ENCODE peak calls at places on chromosomes 7 and 10, in five cellular contexts. One of them, this sample, is unnamed.
A peak's percentile ranks its signal among the peaks of the same experiment; 100 is the strongest.

GRCh38 chr10:50398823-50399222 is 147.5 kb upstream of the ASAH2 start:
- DNase-seq in WTC11: no peak
- DNase-seq in MM.1S: no peak
- DNase-seq in AG04449: no peak
- DNase-seq in AG09319: no peak
- DNase-seq in this sample: no peak

GRCh38 chr10:9828110-9828509 is 1189.6 kb upstream of the CELF2 start:
- DNase-seq in WTC11: no peak
- DNase-seq in MM.1S: no peak
- DNase-seq in AG04449: no peak
- DNase-seq in AG09319: no peak
- DNase-seq in this sample: no peak

GRCh38 chr7:98831641-98832221 is 38.1 kb downstream of the TMEM130 start:
- DNase-seq in WTC11: peak; percentile 70
- DNase-seq in MM.1S: no peak
- DNase-seq in AG04449: no peak
- DNase-seq in AG09319: no peak
- DNase-seq in this sample: no peak

GRCh38 chr10:22002531-22003110 is 909 bp downstream of the DNAJC1 start:
- DNase-seq in WTC11: no peak
- DNase-seq in MM.1S: peak; percentile 69
- DNase-seq in AG04449: no peak
- DNase-seq in AG09319: no peak
- DNase-seq in this sample: peak; percentile 24

GRCh38 chr7:3781607-3782006 is 480.6 kb downstream of the SDK1 start:
- DNase-seq in WTC11: no peak
- DNase-seq in MM.1S: no peak
- DNase-seq in AG04449: no peak
- DNase-seq in AG09319: no peak
- DNase-seq in this sample: no peak

GRCh38 chr10:79380125-79380917 is 33.1 kb downstream of the PPIF start:
- DNase-seq in WTC11: no peak
- DNase-seq in MM.1S: no peak
- DNase-seq in AG04449: no peak
- DNase-seq in AG09319: peak; percentile 60
- DNase-seq in this sample: no peak

GRCh38 chr7:77895905-77896304 is 97.3 kb downstream of the PHTF2 start:
- DNase-seq in WTC11: no peak
- DNase-seq in MM.1S: no peak
- DNase-seq in AG04449: no peak
- DNase-seq in AG09319: no peak
- DNase-seq in this sample: no peak

GRCh38 chr10:67657775-67658174 is 38.2 kb downstream of the CTNNA3 start:
- DNase-seq in WTC11: peak; percentile 24
- DNase-seq in MM.1S: no peak
- DNase-seq in AG04449: no peak
- DNase-seq in AG09319: no peak
- DNase-seq in this sample: no peak

GRCh38 chr7:8176370-8177081 is 85.4 kb downstream of the ICA1 start:
- DNase-seq in WTC11: no peak
- DNase-seq in MM.1S: peak; percentile 81
- DNase-seq in AG04449: no peak
- DNase-seq in AG09319: no peak
- DNase-seq in this sample: peak; percentile 31

GRCh38 chr10:124593431-124593985 is 131.9 kb downstream of the LHPP start:
- DNase-seq in WTC11: no peak
- DNase-seq in MM.1S: no peak
- DNase-seq in AG04449: no peak
- DNase-seq in AG09319: no peak
- DNase-seq in this sample: no peak

GRCh38 chr10:22321156-22321711 is 335 bp downstream of the BMI1 start:
- DNase-seq in WTC11: peak; percentile 69
- DNase-seq in MM.1S: peak; percentile 76
- DNase-seq in AG04449: no peak
- DNase-seq in AG09319: no peak
- DNase-seq in this sample: peak; percentile 71

GRCh38 chr7:49787980-49788379 is 14.5 kb downstream of the VWC2 start:
- DNase-seq in WTC11: no peak
- DNase-seq in MM.1S: no peak
- DNase-seq in AG04449: no peak
- DNase-seq in AG09319: no peak
- DNase-seq in this sample: no peak

GRCh38 chr7:49788455-49789059 is 15.1 kb downstream of the VWC2 start:
- DNase-seq in WTC11: no peak
- DNase-seq in MM.1S: no peak
- DNase-seq in AG04449: no peak
- DNase-seq in AG09319: no peak
- DNase-seq in this sample: no peak

GRCh38 chr7:49790209-49790608 is 16.8 kb downstream of the VWC2 start:
- DNase-seq in WTC11: no peak
- DNase-seq in MM.1S: no peak
- DNase-seq in AG04449: no peak
- DNase-seq in AG09319: no peak
- DNase-seq in this sample: no peak

GRCh38 chr7:49789736-49790135 is 16.3 kb downstream of the VWC2 start:
- DNase-seq in WTC11: no peak
- DNase-seq in MM.1S: no peak
- DNase-seq in AG04449: no peak
- DNase-seq in AG09319: no peak
- DNase-seq in this sample: no peak

GRCh38 chr7:49791089-49791741 is 17.8 kb downstream of the VWC2 start:
- DNase-seq in WTC11: peak; percentile 48
- DNase-seq in MM.1S: peak; percentile 63
- DNase-seq in AG04449: no peak
- DNase-seq in AG09319: no peak
- DNase-seq in this sample: peak; percentile 69
- TF ChIP-seq CTCF in WTC11: no peak
- TF ChIP-seq CTCF in MM.1S: peak; percentile 69
- TF ChIP-seq CTCF in AG04449: no peak
- TF ChIP-seq CTCF in AG09319: no peak
- TF ChIP-seq CTCF in this sample: peak; percentile 59

GRCh38 chr7:130872756-130873448 is 138.9 kb upstream of the KLF14 start:
- DNase-seq in WTC11: no peak
- DNase-seq in MM.1S: no peak
- DNase-seq in AG04449: no peak
- DNase-seq in AG09319: no peak
- DNase-seq in this sample: no peak

GRCh38 chr7:130875901-130876300 is 141.9 kb upstream of the KLF14 start:
- DNase-seq in WTC11: no peak
- DNase-seq in MM.1S: no peak
- DNase-seq in AG04449: no peak
- DNase-seq in AG09319: no peak
- DNase-seq in this sample: no peak

GRCh38 chr7:130874071-130874915 is 140.3 kb upstream of the KLF14 start:
- DNase-seq in WTC11: no peak
- DNase-seq in MM.1S: no peak
- DNase-seq in AG04449: no peak
- DNase-seq in AG09319: no peak
- DNase-seq in this sample: peak; percentile 8

GRCh38 chr7:130877236-130877635 is 143.2 kb upstream of the KLF14 start:
- DNase-seq in WTC11: no peak
- DNase-seq in MM.1S: no peak
- DNase-seq in AG04449: no peak
- DNase-seq in AG09319: no peak
- DNase-seq in this sample: no peak

DNA sequence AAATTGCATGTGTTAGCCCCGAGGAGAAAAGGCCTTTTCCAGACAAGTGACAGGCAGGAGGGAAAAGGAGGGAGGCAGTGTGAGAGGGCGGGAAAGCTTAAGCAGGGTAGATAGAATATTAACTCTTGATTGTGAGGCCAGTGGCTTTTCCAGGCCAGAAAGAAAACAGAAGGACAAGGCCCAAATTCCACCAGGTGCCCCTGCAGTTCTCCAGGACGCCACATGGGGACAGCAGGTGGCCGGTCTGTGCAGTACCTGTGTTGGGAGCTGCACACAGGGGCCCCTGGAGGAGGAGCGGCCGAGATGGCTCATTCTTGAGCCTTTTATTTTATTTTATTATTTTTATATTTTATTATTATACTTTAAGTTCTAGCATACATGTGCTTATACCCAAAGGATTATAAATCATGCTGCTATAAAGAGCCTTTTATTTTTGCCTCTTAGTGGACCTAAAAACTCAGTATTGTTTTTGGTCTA is 141.3 kb upstream of the KLF14 start:
- DNase-seq in WTC11: peak; percentile 88
- DNase-seq in MM.1S: peak; percentile 33
- DNase-seq in AG04449: no peak
- DNase-seq in AG09319: no peak
- DNase-seq in this sample: peak; percentile 68
- TF ChIP-seq CTCF in WTC11: peak; percentile 95
- TF ChIP-seq CTCF in MM.1S: peak; percentile 78
- TF ChIP-seq CTCF in AG04449: peak; percentile 85
- TF ChIP-seq CTCF in AG09319: peak; percentile 62
- TF ChIP-seq CTCF in this sample: peak; percentile 72

GRCh38 chr7:114466911-114467310 is 52.3 kb downstream of the FOXP2 start:
- DNase-seq in WTC11: no peak
- DNase-seq in MM.1S: no peak
- DNase-seq in AG04449: no peak
- DNase-seq in AG09319: no peak
- DNase-seq in this sample: no peak
- TF ChIP-seq CTCF in WTC11: no peak
- TF ChIP-seq CTCF in MM.1S: no peak
- TF ChIP-seq CTCF in AG04449: no peak
- TF ChIP-seq CTCF in AG09319: no peak
- TF ChIP-seq CTCF in this sample: no peak

DNA sequence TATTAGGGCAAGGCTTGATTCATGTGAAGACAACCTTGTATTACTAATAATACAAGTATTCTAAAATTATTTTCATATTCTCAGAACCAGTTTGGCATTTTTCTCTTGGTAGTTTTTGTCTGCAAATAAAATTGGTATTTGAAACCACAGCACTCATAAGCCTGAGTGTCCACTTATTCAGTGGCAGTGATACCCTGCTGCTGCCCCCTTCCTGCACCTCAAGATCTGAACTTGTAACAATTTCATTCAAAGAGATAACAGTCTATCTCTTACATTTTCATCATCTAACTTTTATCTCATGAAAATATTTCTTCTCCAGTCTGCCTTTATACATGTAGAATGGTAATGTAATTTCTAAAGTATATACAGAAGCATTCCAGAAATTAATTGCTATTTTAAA is 9.3 kb downstream of the TFAM start:
- DNase-seq in WTC11: no peak
- DNase-seq in MM.1S: no peak
- DNase-seq in AG04449: no peak
- DNase-seq in AG09319: no peak
- DNase-seq in this sample: no peak
- TF ChIP-seq CTCF in WTC11: no peak
- TF ChIP-seq CTCF in MM.1S: no peak
- TF ChIP-seq CTCF in AG04449: no peak
- TF ChIP-seq CTCF in AG09319: no peak
- TF ChIP-seq CTCF in this sample: no peak

DNA sequence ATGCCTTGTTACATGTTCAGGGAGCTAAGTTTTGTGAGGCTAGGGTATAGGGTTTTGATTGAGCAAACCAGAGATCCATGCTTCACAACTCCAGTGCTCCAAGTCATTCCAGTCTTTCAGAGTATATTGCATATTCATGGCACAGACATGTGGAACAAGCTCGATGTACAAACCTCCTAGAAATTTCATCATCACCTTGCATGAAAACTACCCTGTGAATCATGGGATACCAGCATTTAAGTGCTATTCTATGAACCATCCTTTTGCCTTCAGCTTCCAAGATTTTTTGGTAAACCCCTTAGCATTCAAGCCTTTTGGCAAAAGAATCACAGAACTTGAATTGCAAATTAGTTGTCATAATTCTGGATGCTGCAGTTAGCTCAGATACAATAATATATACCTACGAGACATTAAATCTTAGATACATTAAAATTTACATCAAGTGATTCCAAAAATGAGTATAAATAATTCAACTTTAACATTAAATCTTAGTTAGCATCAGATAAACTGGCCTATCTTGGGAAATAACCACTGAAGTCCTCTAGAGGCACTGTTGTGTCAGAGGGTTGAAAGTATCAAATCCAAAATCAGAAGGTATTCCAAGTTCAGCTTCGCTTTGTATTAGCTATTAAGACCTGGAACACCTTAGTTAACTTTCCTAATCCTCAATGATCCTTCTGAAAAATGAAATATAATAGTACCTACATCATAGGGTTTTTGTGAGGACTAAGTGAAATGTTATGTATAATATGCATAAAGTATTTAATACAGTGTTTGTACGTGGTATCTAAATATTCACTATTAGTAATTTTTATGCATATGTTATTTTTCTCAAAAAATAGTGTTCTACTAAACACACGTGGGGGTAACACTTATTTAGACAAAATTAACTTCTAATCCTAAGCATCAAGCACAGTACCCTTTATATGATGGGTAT is 55.5 kb upstream of the CABCOCO1 start:
- DNase-seq in WTC11: no peak
- DNase-seq in MM.1S: no peak
- DNase-seq in AG04449: no peak
- DNase-seq in AG09319: no peak
- DNase-seq in this sample: no peak
- TF ChIP-seq CTCF in WTC11: peak; percentile 21
- TF ChIP-seq CTCF in MM.1S: peak; percentile 52
- TF ChIP-seq CTCF in AG04449: peak; percentile 11
- TF ChIP-seq CTCF in AG09319: peak; percentile 29
- TF ChIP-seq CTCF in this sample: peak; percentile 17

DNA sequence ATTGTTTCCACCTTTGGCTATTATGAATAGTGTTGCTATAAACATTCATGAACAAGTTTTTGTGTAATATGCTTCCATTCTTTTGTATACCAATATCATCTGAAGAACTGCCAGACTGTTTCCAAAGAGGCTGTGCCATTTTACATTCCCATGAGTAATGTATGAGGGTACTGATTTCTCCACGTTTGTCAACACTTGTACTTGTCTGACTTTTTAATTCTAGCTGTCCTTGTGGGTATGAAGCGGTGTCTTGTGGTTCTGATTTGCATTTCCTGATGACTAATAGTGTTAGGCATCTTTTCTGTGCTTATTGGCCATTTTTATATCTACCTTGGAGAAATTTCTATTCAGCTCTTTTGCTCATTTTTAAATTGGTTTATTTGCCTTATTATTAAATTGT is 52.8 kb downstream of the LSMEM1 start:
- DNase-seq in WTC11: no peak
- DNase-seq in MM.1S: no peak
- DNase-seq in AG04449: no peak
- DNase-seq in AG09319: no peak
- DNase-seq in this sample: no peak
- TF ChIP-seq CTCF in WTC11: no peak
- TF ChIP-seq CTCF in MM.1S: no peak
- TF ChIP-seq CTCF in AG04449: no peak
- TF ChIP-seq CTCF in AG09319: no peak
- TF ChIP-seq CTCF in this sample: no peak

This sample was measured in GM13976.